ENCODE peak calls at places on chromosomes 11 and 22, in seven cellular contexts. Z, N, K, J, R, S and D are unnamed samples.

GRCh38 chr11:19918302-19919049 is 205.8 kb downstream of the NAV2 start:
- DNase-seq in R (peak), S (no peak), N (no peak), J (no peak), K (no peak), Z (no peak), D (no peak)

GRCh38 chr11:69393178-69393832 is 88.2 kb upstream of the LINC01488 start:
- DNase-seq in N (no peak), R (no peak), S (no peak), J (no peak), Z (no peak), K (no peak), D (no peak)

GRCh38 chr11:1881442-1882264 is 10.0 kb downstream of the PRR33 start:
- DNase-seq in J (peak), Z (no peak), N (no peak), K (peak), R (peak), S (peak), D (no peak)

GRCh38 chr11:86143429-86144030 is 74.6 kb upstream of the PICALM start:
- DNase-seq in N (no peak), Z (no peak), R (no peak), J (no peak), S (no peak), K (no peak), D (no peak)

GRCh38 chr22:50708996-50709395 is 29.0 kb upstream of the ACR start:
- DNase-seq in K (no peak), N (no peak), J (no peak), R (no peak), S (no peak), Z (no peak), D (no peak)

GRCh38 chr11:130433357-130433756 is 4.9 kb upstream of the ADAMTS8 start:
- DNase-seq in J (no peak), R (no peak), N (no peak), K (no peak), Z (no peak), S (no peak), D (no peak)

GRCh38 chr11:118998822-118999221 is 884 bp downstream of the CENATAC start:
- DNase-seq in Z (no peak), R (peak), J (no peak), N (no peak), K (no peak), S (no peak), D (no peak)

GRCh38 chr11:1557904-1558831 is 13.9 kb downstream of the DUSP8 start:
- DNase-seq in Z (peak), R (peak), N (peak), K (peak), S (peak), J (no peak), D (peak)

GRCh38 chr11:62603072-62603408 is 1.4 kb upstream of the MTA2 start:
- DNase-seq in N (no peak), Z (no peak), J (no peak), K (no peak), R (no peak), S (no peak), D (no peak)

GRCh38 chr11:27371490-27371889 is 8.5 kb upstream of the CCDC34 start:
- DNase-seq in N (no peak), J (no peak), S (no peak), K (no peak), Z (no peak), R (no peak), D (no peak)

GRCh38 chr11:42265072-42265471 is 805.6 kb upstream of the LRRC4C start:
- DNase-seq in Z (no peak), K (no peak), S (no peak), R (no peak), J (no peak), N (no peak), D (no peak)

GRCh38 chr11:45859661-45860140 is 12.4 kb downstream of the CRY2 start:
- DNase-seq in S (peak), N (peak), J (no peak), K (peak), Z (peak), R (peak), D (peak)

GRCh38 chr22:20414059-20414440 is 20.1 kb downstream of the ZNF74 start:
- DNase-seq in Z (peak), J (no peak), N (no peak), S (peak), R (no peak), K (no peak), D (no peak)

GRCh38 chr22:46878549-46878948 is 116.1 kb downstream of the TBC1D22A start:
- DNase-seq in Z (no peak), K (no peak), S (no peak), R (peak), N (no peak), J (no peak), D (no peak)

GRCh38 chr11:17504330-17505107 is 27.9 kb upstream of the ABCC8 start:
- DNase-seq in K (peak), N (peak), S (peak), Z (peak), R (peak), J (peak), D (no peak)

DNA sequence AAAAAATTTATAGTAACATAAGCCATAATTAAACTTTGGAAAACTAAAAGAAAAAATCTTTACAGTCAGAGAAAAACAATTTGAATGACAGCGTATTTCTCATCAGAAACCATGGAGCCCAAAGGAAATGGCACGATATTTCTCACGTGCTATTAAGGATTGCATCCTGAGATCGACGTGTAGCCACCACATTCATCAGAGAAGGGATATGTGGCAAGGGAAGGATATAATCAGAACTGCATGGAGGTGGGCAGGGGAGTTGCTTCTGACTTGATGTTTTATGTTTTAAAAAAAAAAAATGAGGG is 74.0 kb downstream of the SGSM3 start:
- DNase-seq in S (no peak), N (no peak), Z (no peak), J (no peak), R (no peak), K (no peak), D (no peak)
- H3K4me3 ChIP-seq in S (no peak), N (no peak), Z (no peak), J (no peak), R (no peak), K (no peak), D (no peak)

DNA sequence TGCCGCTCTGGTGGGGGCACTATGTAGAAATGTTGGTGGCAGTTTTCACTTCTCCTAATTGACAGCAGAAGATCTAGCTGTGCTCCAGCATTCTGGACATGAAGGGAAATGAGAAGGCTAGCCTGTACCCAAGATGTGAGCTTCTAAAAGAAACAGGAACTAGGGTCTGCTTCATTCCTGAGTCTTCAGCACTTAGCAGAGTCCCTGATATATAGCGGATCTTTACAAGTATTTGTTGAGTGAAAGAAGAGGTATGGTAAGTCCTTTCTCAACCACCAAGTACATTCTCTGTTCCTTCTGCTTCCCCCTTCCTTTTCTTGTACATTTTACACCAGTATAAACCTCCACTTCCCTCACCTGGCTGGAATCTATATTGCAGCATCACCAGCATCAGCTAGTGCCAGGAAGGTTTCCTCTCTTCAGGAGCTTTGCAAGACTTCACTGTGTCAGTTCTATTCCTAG is 408.3 kb upstream of the CADM1 start:
- DNase-seq in S (no peak), J (peak), Z (no peak), N (no peak), K (no peak), R (no peak), D (no peak)
- H3K4me3 ChIP-seq in S (no peak), J (peak), Z (no peak), N (no peak), K (no peak), R (no peak), D (no peak)

GRCh38 chr11:80163011-80163410 is 722.2 kb upstream of the TENM4 start:
- DNase-seq in J (no peak), N (no peak), Z (no peak), S (no peak), K (no peak), R (no peak), D (peak)

GRCh38 chr11:80162387-80162786 is 721.6 kb upstream of the TENM4 start:
- DNase-seq in J (no peak), R (no peak), K (no peak), N (no peak), Z (no peak), S (no peak), D (no peak)

GRCh38 chr11:80155412-80156017 is 714.7 kb upstream of the TENM4 start:
- DNase-seq in Z (no peak), S (no peak), J (peak), K (no peak), N (no peak), R (peak), D (no peak)

GRCh38 chr11:80156062-80156461 is 715.2 kb upstream of the TENM4 start:
- DNase-seq in J (no peak), Z (no peak), S (no peak), K (no peak), N (no peak), R (no peak), D (no peak)

DNA sequence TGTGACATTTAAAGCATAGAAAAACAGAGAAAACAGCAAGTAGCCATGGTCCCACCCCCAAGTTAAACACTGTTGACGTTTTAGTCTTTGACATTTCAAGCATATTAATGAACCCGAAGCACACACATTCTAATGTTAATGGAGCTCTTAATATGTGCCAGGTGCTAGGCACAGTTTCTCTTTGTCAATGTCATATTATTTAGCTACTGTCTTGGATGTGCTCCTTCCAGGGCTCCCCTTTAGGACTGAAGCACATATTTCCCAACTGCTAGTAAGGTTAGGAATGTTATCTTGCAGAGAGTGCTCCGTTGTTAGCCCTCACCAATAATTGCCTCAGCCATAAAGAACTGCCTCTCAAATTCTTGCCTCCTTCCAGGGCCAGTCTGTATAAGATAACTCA is 716.6 kb upstream of the TENM4 start:
- DNase-seq in J (no peak), S (no peak), Z (no peak), R (no peak), K (no peak), N (no peak), D (no peak)
- H3K4me3 ChIP-seq in J (no peak), S (no peak), Z (no peak), R (no peak), K (no peak), N (no peak), D (no peak)

GRCh38 chr11:64874308-64874707 is 4.1 kb downstream of the EHD1 start:
- DNase-seq in Z (no peak), R (no peak), K (no peak), N (no peak), S (no peak), J (peak), D (no peak)
- H3K4me3 ChIP-seq in Z (peak), R (no peak), K (no peak), N (no peak), S (no peak), J (peak), D (no peak)

GRCh38 chr22:36293606-36294292 is 40.8 kb downstream of the APOL1 start:
- DNase-seq in J (no peak), S (peak), K (peak), R (no peak), N (no peak), Z (peak), D (no peak)
- H3K4me3 ChIP-seq in J (no peak), S (no peak), K (no peak), R (no peak), N (no peak), Z (no peak), D (no peak)

GRCh38 chr11:108591893-108592292 is 1.7 kb downstream of the EXPH5 start:
- DNase-seq in R (no peak), Z (no peak), S (no peak), J (no peak), N (no peak), K (no peak), D (no peak)

GRCh38 chr11:108593214-108593909 is at the start of gene EXPH5:
- DNase-seq in Z (peak), S (peak), K (peak), R (peak), N (peak), J (peak), D (no peak)

GRCh38 chr11:108592591-108593213 is 866 bp downstream of the EXPH5 start:
- DNase-seq in K (peak), R (no peak), Z (peak), N (peak), S (peak), J (no peak), D (no peak)

GRCh38 chr11:108596701-108597100 is 3.1 kb upstream of the EXPH5 start:
- DNase-seq in K (no peak), J (no peak), R (no peak), S (no peak), Z (no peak), N (no peak), D (no peak)

GRCh38 chr11:108593910-108594434 is 404 bp upstream of the EXPH5 start:
- DNase-seq in J (no peak), S (no peak), K (no peak), Z (no peak), R (no peak), N (no peak), D (no peak)
- H3K4me3 ChIP-seq in J (peak), S (peak), K (no peak), Z (peak), R (peak), N (peak), D (peak)

DNA sequence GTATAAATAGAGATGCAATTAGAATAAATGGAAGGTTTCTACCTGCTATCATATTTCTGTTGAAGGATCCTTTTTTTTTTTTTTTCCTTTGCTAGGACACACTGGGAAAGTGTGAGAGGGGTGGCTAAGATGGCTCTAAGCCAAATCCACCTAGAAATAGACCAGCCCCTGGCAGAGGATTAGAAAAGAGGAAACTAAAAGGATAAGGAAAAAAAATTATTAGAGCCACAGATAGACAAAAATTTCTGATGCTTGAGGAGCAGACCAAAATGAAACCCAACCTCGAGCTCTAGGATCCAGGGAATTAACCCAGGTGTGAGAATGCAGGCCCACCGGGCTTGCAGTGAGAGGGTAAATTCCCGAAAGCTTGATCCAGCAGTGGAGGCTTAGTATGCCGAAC is 262.3 kb downstream of the CADM1 start:
- DNase-seq in R (no peak), K (no peak), Z (no peak), J (no peak), S (no peak), N (no peak), D (no peak)
- H3K4me3 ChIP-seq in R (no peak), K (no peak), Z (no peak), J (no peak), S (no peak), N (no peak), D (no peak)

DNA sequence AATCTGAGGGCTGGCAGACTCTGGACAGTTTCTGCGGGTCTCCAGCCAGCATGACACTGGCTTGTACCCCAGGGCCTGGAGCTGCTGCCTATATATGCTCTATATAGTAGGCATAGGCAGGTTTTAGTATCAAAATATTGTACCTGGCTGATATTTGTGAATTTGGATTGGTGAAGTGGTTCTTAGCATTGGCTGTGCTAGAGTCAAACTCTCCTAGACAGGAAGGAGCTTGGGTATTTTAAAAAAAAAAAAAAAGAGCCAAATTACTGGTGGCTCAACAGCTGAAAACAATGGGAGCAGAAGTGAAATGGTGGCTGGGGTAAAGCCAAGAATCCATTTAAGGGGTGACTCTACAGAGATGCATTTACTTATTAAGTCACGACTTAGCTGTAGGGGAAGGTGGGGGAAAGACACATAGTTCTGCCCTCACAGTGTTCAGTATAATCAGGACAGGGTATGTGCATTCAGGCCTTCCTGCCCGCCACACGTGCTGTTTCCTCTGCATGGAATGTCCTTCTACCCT is 11.0 kb upstream of the MTFP1 start:
- DNase-seq in Z (no peak), R (no peak), J (no peak), N (no peak), S (no peak), K (no peak), D (no peak)
- H3K4me3 ChIP-seq in Z (no peak), R (no peak), J (no peak), N (no peak), S (no peak), K (no peak), D (no peak)